ENCODE peak calls at places on chromosomes 7 and 10, in six cellular contexts. One of them, this sample, is unnamed.

GRCh38 chr10:89301721-89302445 is at the start of gene IFIT2:
- DNase-seq in EH: peak; percentile 79
- DNase-seq in hippocampal formation: peak; percentile 75
- DNase-seq in GM03348: peak; percentile 50
- DNase-seq in AG09319: no peak
- DNase-seq in occipital lobe: peak; percentile 40
- DNase-seq in this sample: no peak

GRCh38 chr10:131575877-131576276 is 264.4 kb upstream of the TCERG1L start:
- DNase-seq in EH: no peak
- DNase-seq in AG09319: no peak
- DNase-seq in occipital lobe: no peak
- DNase-seq in hippocampal formation: no peak
- DNase-seq in GM03348: no peak
- DNase-seq in this sample: no peak

GRCh38 chr10:37948210-37948609 is 28.2 kb downstream of the ZNF25 start:
- DNase-seq in EH: no peak
- DNase-seq in hippocampal formation: no peak
- DNase-seq in GM03348: no peak
- DNase-seq in occipital lobe: no peak
- DNase-seq in AG09319: no peak
- DNase-seq in this sample: no peak

GRCh38 chr7:98996162-98996552 is 117.8 kb downstream of the TRRAP start:
- DNase-seq in GM03348: no peak
- DNase-seq in EH: no peak
- DNase-seq in occipital lobe: no peak
- DNase-seq in AG09319: no peak
- DNase-seq in hippocampal formation: no peak
- DNase-seq in this sample: peak; percentile 29

GRCh38 chr7:148915211-148915610 is 31.1 kb upstream of the EZH2 start:
- DNase-seq in occipital lobe: no peak
- DNase-seq in EH: no peak
- DNase-seq in GM03348: no peak
- DNase-seq in hippocampal formation: no peak
- DNase-seq in AG09319: no peak
- DNase-seq in this sample: no peak

GRCh38 chr10:11406746-11407145 is 204.7 kb downstream of the USP6NL start:
- DNase-seq in occipital lobe: no peak
- DNase-seq in hippocampal formation: no peak
- DNase-seq in GM03348: no peak
- DNase-seq in AG09319: no peak
- DNase-seq in EH: no peak
- DNase-seq in this sample: no peak

GRCh38 chr7:92268921-92269320 is 23.1 kb downstream of the ANKIB1 start:
- DNase-seq in GM03348: no peak
- DNase-seq in AG09319: no peak
- DNase-seq in EH: no peak
- DNase-seq in hippocampal formation: no peak
- DNase-seq in occipital lobe: no peak
- DNase-seq in this sample: no peak

GRCh38 chr7:148303295-148304013 is 287.1 kb upstream of the C7orf33 start:
- DNase-seq in hippocampal formation: no peak
- DNase-seq in occipital lobe: peak; percentile 48
- DNase-seq in AG09319: no peak
- DNase-seq in EH: no peak
- DNase-seq in GM03348: peak; percentile 73
- DNase-seq in this sample: no peak

GRCh38 chr10:86698207-86698940 is 30.1 kb downstream of the LDB3 start:
- DNase-seq in GM03348: no peak
- DNase-seq in hippocampal formation: no peak
- DNase-seq in occipital lobe: no peak
- DNase-seq in EH: no peak
- DNase-seq in AG09319: no peak
- DNase-seq in this sample: no peak

GRCh38 chr10:59006511-59007306 is 169.7 kb upstream of the PHYHIPL start:
- DNase-seq in occipital lobe: no peak
- DNase-seq in GM03348: peak; percentile 62
- DNase-seq in EH: peak; percentile 28
- DNase-seq in AG09319: peak; percentile 47
- DNase-seq in hippocampal formation: no peak
- DNase-seq in this sample: no peak

GRCh38 chr7:32892521-32893224 is 1.1 kb upstream of the KBTBD2 start:
- DNase-seq in EH: peak; percentile 75
- DNase-seq in hippocampal formation: peak; percentile 51
- DNase-seq in GM03348: peak; percentile 40
- DNase-seq in AG09319: no peak
- DNase-seq in occipital lobe: peak; percentile 64
- DNase-seq in this sample: peak; percentile 57

GRCh38 chr7:14023342-14023741 is 33.9 kb upstream of the ETV1 start:
- DNase-seq in AG09319: no peak
- DNase-seq in hippocampal formation: no peak
- DNase-seq in occipital lobe: no peak
- DNase-seq in GM03348: no peak
- DNase-seq in EH: no peak
- DNase-seq in this sample: no peak

This sample was measured in left lobe of liver.